ENCODE peak calls at places on chromosomes 11 and 22, in seven cellular contexts. A is activated T-cell treated with anti-CD3 and anti-CD28 coated beads, Interleukin-2, amount 50 U/mL, for 4 hours; Y is OCI-LY7; B is iris pigment epithelial cell; D is GDM1; L is stimulated activated CD4-positive, alpha-beta T cell treated with anti-CD3 and anti-CD28 coated beads, Interleukin-15, amount 100 ng/mL, for 24 hours; H is tibial artery. G is an unnamed sample.

GRCh38 chr22:50477923-50478322 is 3.1 kb upstream of the SBF1 start:
- DNase-seq in A (no peak), Y (no peak), B (no peak), D (no peak), L (no peak), H (no peak), G (no peak)

GRCh38 chr11:69834251-69834650 is 15.0 kb upstream of the FGF3 start:
- DNase-seq in A (no peak), Y (no peak), B (no peak), D (no peak), L (no peak), H (no peak), G (no peak)

GRCh38 chr22:21992593-21993237 is 10.1 kb upstream of the TOP3B start:
- DNase-seq in A (no peak), Y (no peak), B (no peak), D (no peak), L (no peak), H (no peak), G (no peak)

GRCh38 chr11:74257934-74258553 is 53.4 kb downstream of the P4HA3 start:
- DNase-seq in A (no peak), Y (no peak), B (peak), D (no peak), L (no peak), H (peak), G (no peak)

GRCh38 chr11:2796091-2796490 is 89.5 kb downstream of the CDKN1C start:
- DNase-seq in A (peak), Y (no peak), B (no peak), D (no peak), L (no peak), H (peak), G (no peak)

GRCh38 chr11:106281455-106282173 is 204.2 kb downstream of the AASDHPPT start:
- DNase-seq in A (no peak), Y (no peak), B (peak), D (no peak), L (no peak), H (no peak), G (no peak)

GRCh38 chr11:8062781-8063257 is 18.2 kb upstream of the TUB start:
- DNase-seq in A (no peak), Y (no peak), B (no peak), D (no peak), L (no peak), H (peak), G (no peak)

GRCh38 chr11:81874627-81875026 is 859.0 kb downstream of the FAM181B start:
- DNase-seq in A (no peak), Y (peak), B (no peak), D (no peak), L (no peak), H (no peak), G (no peak)

GRCh38 chr11:10400856-10401255 is 54.2 kb upstream of the AMPD3 start:
- DNase-seq in A (no peak), Y (no peak), B (peak), D (peak), L (no peak), H (no peak), G (no peak)

GRCh38 chr11:59822989-59823566 is 12.5 kb upstream of the MRPL16 start:
- DNase-seq in A (no peak), Y (peak), B (peak), D (peak), L (peak), H (no peak), G (no peak)

GRCh38 chr11:101357771-101358170 is 226.0 kb downstream of the TRPC6 start:
- DNase-seq in A (no peak), Y (no peak), B (no peak), D (no peak), L (no peak), H (no peak), G (no peak)

GRCh38 chr22:36758792-36759271 is 17.1 kb downstream of the IFT27 start:
- DNase-seq in A (peak), Y (no peak), B (no peak), D (no peak), L (no peak), H (no peak), G (no peak)

GRCh38 chr11:94909371-94909820 is 64.0 kb downstream of the CWC15 start:
- DNase-seq in A (no peak), Y (no peak), B (peak), D (no peak), L (no peak), H (no peak), G (no peak)

GRCh38 chr11:63775221-63775620 is 6.6 kb upstream of the ZFTA start:
- DNase-seq in A (no peak), Y (no peak), B (peak), D (no peak), L (no peak), H (no peak), G (no peak)

GRCh38 chr22:23116506-23117263 is 25.1 kb downstream of the RSPH14 start:
- DNase-seq in A (no peak), Y (no peak), B (no peak), D (no peak), L (no peak), H (no peak), G (no peak)

GRCh38 chr22:32103648-32104326 is 55.3 kb downstream of the C22orf42 start:
- DNase-seq in A (no peak), Y (peak), B (peak), D (no peak), L (no peak), H (no peak), G (no peak)